ENCODE peak calls at places on chromosome 6, in ten cellular contexts. D, H, T, M, I, X, K, L, G and Y are unnamed samples. For H3K4me1 and H3K9me3, the result is how much of the 10 kb centered on the place peaks cover.

GRCh38 chr6:148203970-148204369 is 138.7 kb upstream of the SASH1 start:
- DNase-seq in D (peak), H (no peak), T (no peak), M (peak), I (no peak), X (no peak), K (peak), L (no peak), G (no peak), Y (peak)

GRCh38 chr6:160217073-160217472 is 41.5 kb downstream of the SLC22A2 start:
- DNase-seq in D (no peak), H (no peak), T (no peak), M (no peak), I (no peak), X (no peak), K (no peak), L (no peak), G (no peak), Y (no peak)

GRCh38 chr6:134351615-134352474 is 33.9 kb upstream of the SGK1 start:
- DNase-seq in D (peak), H (no peak), T (no peak), M (peak), I (no peak), X (no peak), K (no peak), L (no peak), G (no peak), Y (no peak)

GRCh38 chr6:163504984-163505640 is 90.6 kb downstream of the QKI start:
- DNase-seq in D (no peak), H (no peak), T (no peak), M (no peak), I (no peak), X (no peak), K (no peak), L (no peak), G (peak), Y (no peak)

GRCh38 chr6:18155864-18156396 is 708 bp downstream of the KDM1B start:
- DNase-seq in D (peak), H (peak), T (peak), M (peak), I (peak), X (peak), K (peak), L (peak), G (peak), Y (no peak)

GRCh38 chr6:170177383-170178265 is 113.3 kb downstream of the DLL1 start:
- DNase-seq in D (no peak), H (peak), T (peak), M (no peak), I (peak), X (peak), K (no peak), L (peak), G (peak), Y (no peak)

GRCh38 chr6:129863664-129864063 is 2.5 kb upstream of the TMEM244 start:
- DNase-seq in D (peak), H (no peak), T (no peak), M (no peak), I (no peak), X (no peak), K (no peak), L (no peak), G (no peak), Y (no peak)

GRCh38 chr6:33313105-33313708 is 671 bp downstream of the TAPBP start:
- DNase-seq in D (peak), H (no peak), T (peak), M (peak), I (no peak), X (no peak), K (peak), L (peak), G (peak), Y (no peak)

GRCh38 chr6:73515204-73516101 is 5.4 kb downstream of the EEF1A1 start:
- DNase-seq in D (peak), H (peak), T (no peak), M (peak), I (peak), X (no peak), K (peak), L (peak), G (no peak), Y (peak)

GRCh38 chr6:145332001-145332400 is 403.3 kb downstream of the EPM2A start:
- DNase-seq in D (no peak), H (no peak), T (no peak), M (no peak), I (no peak), X (no peak), K (no peak), L (no peak), G (no peak), Y (no peak)

GRCh38 chr6:110556317-110557115 is 80.1 kb upstream of the SLC22A16 start:
- DNase-seq in D (no peak), H (no peak), T (no peak), M (no peak), I (no peak), X (no peak), K (no peak), L (no peak), G (no peak), Y (no peak)

GRCh38 chr6:68008445-68008844 is 626.6 kb upstream of the ADGRB3 start:
- DNase-seq in D (no peak), H (no peak), T (no peak), M (no peak), I (no peak), X (no peak), K (no peak), L (no peak), G (no peak), Y (no peak)

GRCh38 chr6:108556864-108557493 is 3.7 kb upstream of the FOXO3 start:
- DNase-seq in D (peak), H (peak), T (no peak), M (no peak), I (no peak), X (no peak), K (no peak), L (no peak), G (no peak), Y (no peak)

GRCh38 chr6:16311763-16312162 is 73.4 kb downstream of the GMPR start:
- DNase-seq in D (no peak), H (no peak), T (no peak), M (no peak), I (no peak), X (no peak), K (no peak), L (no peak), G (no peak), Y (no peak)

GRCh38 chr6:41895300-41896233 is at the start of gene USP49:
- DNase-seq in D (peak), H (peak), T (peak), M (peak), I (peak), X (peak), K (peak), L (peak), G (peak), Y (peak)

GRCh38 chr6:166493427-166494100 is 92.9 kb downstream of the RAMACL start:
- DNase-seq in D (no peak), H (peak), T (no peak), M (no peak), I (no peak), X (no peak), K (no peak), L (no peak), G (peak), Y (no peak)

GRCh38 chr6:32970413-32971244 is 2.2 kb downstream of the BRD2 start:
- DNase-seq in D (peak), H (peak), T (peak), M (peak), I (peak), X (peak), K (peak), L (peak), G (peak), Y (peak)

GRCh38 chr6:68638225-68638900 is 3.3 kb downstream of the ADGRB3 start:
- DNase-seq in D (peak), H (no peak), T (no peak), M (peak), I (peak), X (no peak), K (no peak), L (peak), G (no peak), Y (no peak)

GRCh38 chr6:140970485-140970884 is 1162.2 kb upstream of the GJE1 start:
- DNase-seq in D (peak), H (no peak), T (no peak), M (no peak), I (no peak), X (no peak), K (no peak), L (no peak), G (no peak), Y (no peak)

GRCh38 chr6:134938896-134939295 is 11.0 kb downstream of the ALDH8A1 start:
- DNase-seq in D (peak), H (no peak), T (no peak), M (peak), I (no peak), X (no peak), K (peak), L (no peak), G (no peak), Y (peak)

GRCh38 chr6:156699017-156699421 is 78.2 kb upstream of the ARID1B start:
- DNase-seq in D (peak), H (no peak), T (no peak), M (no peak), I (no peak), X (no peak), K (no peak), L (no peak), G (no peak), Y (no peak)

GRCh38 chr6:130872250-130873095 is 45.3 kb downstream of the SMLR1 start:
- DNase-seq in D (peak), H (peak), T (peak), M (peak), I (peak), X (peak), K (peak), L (peak), G (peak), Y (peak)

GRCh38 chr6:80094017-80094416 is 12.5 kb upstream of the BCKDHB start:
- DNase-seq in D (peak), H (no peak), T (no peak), M (peak), I (no peak), X (no peak), K (no peak), L (no peak), G (no peak), Y (no peak)

GRCh38 chr6:106572875-106573575 is 56.3 kb downstream of the RTN4IP1 start:
- DNase-seq in D (no peak), H (no peak), T (no peak), M (no peak), I (no peak), X (no peak), K (no peak), L (no peak), G (no peak), Y (no peak)

GRCh38 chr6:20875369-20875963 is 341.2 kb downstream of the CDKAL1 start:
- DNase-seq in D (peak), H (peak), T (no peak), M (peak), I (no peak), X (no peak), K (no peak), L (no peak), G (no peak), Y (no peak)

GRCh38 chr6:70673601-70674000 is 5.9 kb downstream of the SMAP1 start:
- DNase-seq in D (peak), H (no peak), T (no peak), M (peak), I (no peak), X (no peak), K (no peak), L (no peak), G (no peak), Y (no peak)

GRCh38 chr6:10595731-10596664 is 74.8 kb downstream of the GCNT2 start:
- DNase-seq in D (peak), H (no peak), T (no peak), M (peak), I (no peak), X (no peak), K (no peak), L (no peak), G (no peak), Y (no peak)

GRCh38 chr6:44145839-44146238 is 12.8 kb upstream of the CAPN11 start:
- DNase-seq in D (no peak), H (no peak), T (no peak), M (no peak), I (no peak), X (no peak), K (no peak), L (no peak), G (peak), Y (no peak)

DNA sequence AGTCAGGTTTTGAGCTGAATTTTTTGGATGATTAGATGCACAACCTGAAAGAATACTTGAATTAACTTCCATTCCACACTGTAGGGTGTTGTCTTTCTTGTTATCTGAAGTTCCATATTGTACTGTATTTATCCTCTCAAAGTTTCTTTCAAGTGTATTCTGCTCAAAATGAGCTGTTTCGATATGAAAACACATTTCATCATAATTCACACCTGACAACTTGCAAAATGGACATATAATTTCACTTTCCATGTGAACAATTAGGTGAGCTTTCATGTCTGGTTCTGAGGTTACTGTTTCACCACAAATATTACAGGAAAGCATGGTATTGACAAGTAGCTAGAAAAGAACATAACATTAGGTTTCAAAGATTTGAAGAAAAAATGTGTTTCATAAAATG is 1.7 kb downstream of the ZUP1 start:
- DNase-seq in D (no peak), H (no peak), T (no peak), M (peak), I (no peak), X (no peak), K (no peak), L (no peak), G (no peak), Y (no peak)
- H3K4me1 ChIP-seq in D (under half), H (under half), T (under half), M (under half), I (under half), X (under half), K (under half), L (under half), G (under half), Y (under half)

GRCh38 chr6:3908223-3908622 is 59.0 kb downstream of the FAM50B start:
- DNase-seq in D (no peak), H (no peak), T (no peak), M (no peak), I (no peak), X (no peak), K (no peak), L (no peak), G (peak), Y (no peak)

GRCh38 chr6:3905853-3906190 is 56.6 kb downstream of the FAM50B start:
- DNase-seq in D (no peak), H (no peak), T (no peak), M (no peak), I (no peak), X (no peak), K (no peak), L (no peak), G (peak), Y (no peak)

GRCh38 chr6:3908961-3909360 is 59.8 kb downstream of the FAM50B start:
- DNase-seq in D (no peak), H (no peak), T (no peak), M (no peak), I (no peak), X (no peak), K (no peak), L (no peak), G (no peak), Y (no peak)

GRCh38 chr6:3904518-3904917 is 55.3 kb downstream of the FAM50B start:
- DNase-seq in D (no peak), H (no peak), T (no peak), M (no peak), I (no peak), X (no peak), K (no peak), L (no peak), G (no peak), Y (no peak)

DNA sequence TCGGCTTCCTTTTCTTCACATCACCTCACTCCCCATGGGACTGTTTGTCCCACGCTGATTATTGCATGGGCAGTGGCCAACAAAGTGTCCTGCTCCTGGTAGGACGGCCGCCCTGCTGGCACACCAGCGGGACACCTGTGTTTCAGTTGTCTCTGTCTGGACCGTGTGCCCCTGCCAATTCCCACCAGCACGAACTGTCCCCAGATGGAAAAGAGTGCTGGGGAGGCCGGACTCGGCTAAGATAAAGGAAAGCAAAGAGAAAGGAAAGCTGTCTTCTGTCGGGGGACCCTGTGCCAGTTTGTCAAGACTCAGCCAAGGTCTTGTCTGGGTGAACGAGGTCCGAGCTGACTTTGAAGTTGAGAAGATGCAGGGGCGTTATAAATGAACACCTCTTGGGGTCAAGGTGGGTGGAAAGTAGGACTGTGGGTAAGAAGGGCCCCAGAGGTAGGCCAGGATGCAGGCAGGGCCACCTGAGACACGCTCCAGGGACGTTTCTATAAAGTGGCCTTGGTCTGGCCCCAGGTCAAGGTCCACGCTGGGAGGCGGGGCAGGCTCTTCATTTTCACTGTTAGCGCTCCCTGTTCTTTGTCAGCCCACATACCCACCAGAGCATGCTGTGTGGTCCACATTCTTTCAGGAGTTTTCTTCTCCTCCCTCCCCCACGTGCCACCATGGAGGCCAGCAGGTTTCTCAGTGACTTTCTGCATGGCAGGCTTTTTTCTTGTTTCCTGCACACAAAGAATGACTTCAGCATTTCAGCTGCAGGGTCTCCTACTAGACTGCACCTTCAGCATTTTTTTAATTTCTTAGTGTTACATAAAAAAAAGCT is 57.2 kb downstream of the FAM50B start:
- DNase-seq in D (no peak), H (no peak), T (no peak), M (no peak), I (no peak), X (peak), K (no peak), L (peak), G (peak), Y (no peak)
- H3K9me3 ChIP-seq in D (under half), H (under half), T (under half), M (under half), I (under half), X (under half), K (under half), L (under half), G (under half), Y (under half)

DNA sequence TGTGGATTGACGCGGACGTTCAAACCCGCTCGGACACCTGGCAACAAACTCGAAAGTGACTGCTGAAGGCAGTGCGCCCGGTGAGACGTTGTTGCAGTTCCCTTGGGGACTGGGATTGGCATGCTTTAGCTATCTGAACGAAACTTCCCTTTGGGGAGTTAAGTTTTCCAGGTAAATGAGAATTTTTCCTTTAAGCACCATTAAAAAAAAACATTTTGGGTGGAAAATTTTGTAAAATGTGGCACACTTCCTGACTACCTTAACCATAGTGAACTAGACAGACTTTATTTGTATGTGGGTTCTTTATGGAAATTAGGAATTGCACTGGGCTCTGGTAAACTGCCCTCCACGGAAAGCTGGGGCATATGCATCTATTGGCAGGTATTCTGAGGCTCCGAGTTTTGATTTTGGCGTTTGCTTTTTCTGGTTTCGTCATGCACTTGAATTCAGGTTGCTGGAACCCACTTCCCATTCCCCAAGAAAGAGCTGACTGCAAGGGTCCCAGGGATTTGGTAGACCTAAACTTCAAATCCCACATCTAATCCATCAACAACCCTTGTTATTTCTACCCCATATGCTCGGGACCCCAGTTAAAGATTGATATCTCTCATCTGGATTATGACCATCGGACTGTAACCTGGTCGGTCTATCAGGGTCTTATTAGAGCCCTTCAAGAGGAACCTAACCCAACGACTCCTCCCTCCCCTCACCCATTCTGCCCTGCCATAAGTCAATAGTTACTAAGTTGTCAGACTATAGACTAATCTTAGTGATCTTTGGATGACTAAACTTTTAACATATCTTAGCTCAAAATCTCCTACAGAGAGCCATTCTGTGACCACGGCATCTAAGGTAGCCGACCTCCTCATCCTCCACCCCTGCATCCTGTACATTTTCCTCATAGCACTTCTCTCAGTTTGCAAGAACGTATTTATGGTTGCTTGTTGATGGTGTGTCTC is 800 bp upstream of the DYNLT1 start:
- DNase-seq in D (no peak), H (no peak), T (no peak), M (peak), I (no peak), X (peak), K (no peak), L (no peak), G (no peak), Y (no peak)
- H3K4me1 ChIP-seq in D (under half), H (under half), T (half or more), M (half or more), I (under half), X (under half), K (under half), L (under half), G (half or more), Y (half or more)

GRCh38 chr6:23277521-23278227 is 708.3 kb downstream of the HDGFL1 start:
- DNase-seq in D (no peak), H (no peak), T (no peak), M (no peak), I (no peak), X (no peak), K (no peak), L (no peak), G (no peak), Y (no peak)

GRCh38 chr6:23269436-23269835 is 700.1 kb downstream of the HDGFL1 start:
- DNase-seq in D (peak), H (no peak), T (no peak), M (no peak), I (no peak), X (no peak), K (no peak), L (no peak), G (no peak), Y (no peak)

GRCh38 chr6:23267651-23268050 is 698.3 kb downstream of the HDGFL1 start:
- DNase-seq in D (no peak), H (no peak), T (no peak), M (no peak), I (no peak), X (no peak), K (no peak), L (no peak), G (no peak), Y (no peak)

GRCh38 chr6:23266536-23266935 is 697.2 kb downstream of the HDGFL1 start:
- DNase-seq in D (no peak), H (no peak), T (no peak), M (no peak), I (no peak), X (no peak), K (no peak), L (no peak), G (no peak), Y (no peak)

GRCh38 chr6:23272536-23272935 is 703.2 kb downstream of the HDGFL1 start:
- DNase-seq in D (no peak), H (no peak), T (no peak), M (no peak), I (no peak), X (no peak), K (no peak), L (no peak), G (no peak), Y (no peak)
- H3K9me3 ChIP-seq in D (under half), H (under half), T (under half), M (under half), I (under half), X (under half), K (under half), L (under half), G (under half), Y (under half)

GRCh38 chr6:36838896-36839818 is at the start of gene CPNE5:
- DNase-seq in D (no peak), H (no peak), T (no peak), M (no peak), I (no peak), X (no peak), K (no peak), L (no peak), G (no peak), Y (no peak)

GRCh38 chr6:36841756-36842155 is 2.5 kb upstream of the CPNE5 start:
- DNase-seq in D (no peak), H (no peak), T (no peak), M (no peak), I (no peak), X (no peak), K (no peak), L (no peak), G (no peak), Y (no peak)

GRCh38 chr6:36837686-36838085 is 1.6 kb downstream of the CPNE5 start:
- DNase-seq in D (no peak), H (no peak), T (no peak), M (no peak), I (no peak), X (no peak), K (no peak), L (no peak), G (no peak), Y (no peak)

GRCh38 chr6:36840471-36841461 is 1.5 kb upstream of the CPNE5 start:
- DNase-seq in D (no peak), H (no peak), T (no peak), M (peak), I (peak), X (no peak), K (peak), L (no peak), G (no peak), Y (peak)

GRCh38 chr6:36839819-36840379 is 655 bp upstream of the CPNE5 start:
- DNase-seq in D (no peak), H (peak), T (peak), M (peak), I (peak), X (no peak), K (peak), L (peak), G (peak), Y (peak)
- H3K4me1 ChIP-seq in D (under half), H (under half), T (under half), M (under half), I (under half), X (under half), K (under half), L (under half), G (under half), Y (under half)